ENCODE peak calls at places on chromosomes 1 and 21, in five cellular contexts. X is foreskin fibroblast, S is aorta, I is OCI-LY7, N is heart left ventricle. Z is an unnamed sample.

GRCh38 chr1:39348278-39348677 is 143.2 kb upstream of the BMP8A start:
- DNase-seq in X (no peak), S (no peak), I (no peak), N (no peak), Z (no peak)

GRCh38 chr1:178183796-178184195 is 89.9 kb downstream of the RASAL2 start:
- DNase-seq in X (no peak), S (no peak), I (no peak), N (no peak), Z (no peak)

GRCh38 chr21:36610201-36610600 is 88.7 kb upstream of the SIM2 start:
- DNase-seq in X (peak), S (no peak), I (no peak), N (no peak), Z (no peak)

GRCh38 chr1:95614197-95614596 is 380.2 kb downstream of the RWDD3 start:
- DNase-seq in X (no peak), S (no peak), I (no peak), N (no peak), Z (no peak)

GRCh38 chr1:163410073-163410522 is 88.3 kb downstream of the NUF2 start:
- DNase-seq in X (peak), S (no peak), I (peak), N (no peak), Z (peak)

GRCh38 chr1:60055336-60055735 is 18.2 kb downstream of the C1orf87 start:
- DNase-seq in X (peak), S (no peak), I (no peak), N (no peak), Z (no peak)

GRCh38 chr1:9805006-9805526 is 18.7 kb downstream of the CLSTN1 start:
- DNase-seq in X (no peak), S (no peak), I (no peak), N (no peak), Z (no peak)

GRCh38 chr1:11935040-11935378 is 492 bp downstream of the PLOD1 start:
- DNase-seq in X (no peak), S (no peak), I (no peak), N (no peak), Z (no peak)

GRCh38 chr1:49408346-49408745 is 615.4 kb downstream of the AGBL4 start:
- DNase-seq in X (no peak), S (no peak), I (no peak), N (no peak), Z (no peak)

GRCh38 chr1:39842726-39843305 is 40.5 kb downstream of the TRIT1 start:
- DNase-seq in X (no peak), S (no peak), I (no peak), N (no peak), Z (no peak)

GRCh38 chr1:89540406-89540970 is 15.9 kb downstream of the LRRC8B start:
- DNase-seq in X (no peak), S (no peak), I (no peak), N (no peak), Z (no peak)

GRCh38 chr1:75133754-75134655 is at the start of gene LHX8:
- DNase-seq in X (no peak), S (no peak), I (no peak), N (no peak), Z (no peak)

GRCh38 chr21:45455321-45456013 is 50.5 kb downstream of the COL18A1 start:
- DNase-seq in X (peak), S (peak), I (no peak), N (peak), Z (no peak)

GRCh38 chr1:209674957-209675566 is at the start of gene G0S2:
- DNase-seq in X (peak), S (peak), I (no peak), N (peak), Z (peak)

GRCh38 chr1:226938903-226939438 is 1.1 kb upstream of the COQ8A start:
- DNase-seq in X (peak), S (no peak), I (peak), N (no peak), Z (no peak)

GRCh38 chr1:163038928-163039327 is 30.2 kb upstream of the RGS4 start:
- DNase-seq in X (no peak), S (no peak), I (no peak), N (no peak), Z (no peak)

GRCh38 chr1:101567582-101568189 is 330.9 kb downstream of the S1PR1 start:
- DNase-seq in X (peak), S (no peak), I (peak), N (no peak), Z (no peak)

GRCh38 chr1:117061986-117062415 is 1.9 kb downstream of the TTF2 start:
- DNase-seq in X (peak), S (no peak), I (no peak), N (no peak), Z (no peak)

GRCh38 chr1:54965624-54966340 is 14.6 kb upstream of the TMEM61 start:
- DNase-seq in X (peak), S (peak), I (peak), N (no peak), Z (no peak)

GRCh38 chr1:151934048-151934493 is 24.8 kb upstream of the THEM4 start:
- DNase-seq in X (peak), S (no peak), I (peak), N (no peak), Z (peak)

GRCh38 chr1:221620437-221621384 is 121.2 kb downstream of the DUSP10 start:
- DNase-seq in X (peak), S (no peak), I (no peak), N (no peak), Z (no peak)

GRCh38 chr1:2124446-2125198 is 70.0 kb downstream of the FAAP20 start:
- DNase-seq in X (no peak), S (peak), I (no peak), N (peak), Z (no peak)

GRCh38 chr1:70142120-70142519 is 63.3 kb downstream of the LRRC40 start:
- DNase-seq in X (peak), S (no peak), I (no peak), N (no peak), Z (no peak)

GRCh38 chr1:22930235-22930912 is 42.3 kb downstream of the LACTBL1 start:
- DNase-seq in X (peak), S (no peak), I (peak), N (peak), Z (peak)

GRCh38 chr1:29991815-29992214 is 731.6 kb downstream of the MATN1 start:
- DNase-seq in X (no peak), S (no peak), I (no peak), N (no peak), Z (no peak)

GRCh38 chr1:180580237-180580636 is 21.5 kb downstream of the OVAAL start:
- DNase-seq in X (peak), S (no peak), I (no peak), N (no peak), Z (no peak)

GRCh38 chr1:32361308-32361673 is 994 bp downstream of the FAM229A start:
- DNase-seq in X (peak), S (no peak), I (no peak), N (no peak), Z (peak)

GRCh38 chr1:197521118-197521739 is 253.2 kb downstream of the CRB1 start:
- DNase-seq in X (peak), S (no peak), I (peak), N (no peak), Z (no peak)

GRCh38 chr21:42624095-42624830 is 29.2 kb upstream of the PDE9A start:
- DNase-seq in X (no peak), S (no peak), I (no peak), N (no peak), Z (no peak)

GRCh38 chr21:33266784-33267135 is 593 bp downstream of the IL10RB start:
- DNase-seq in X (no peak), S (peak), I (peak), N (peak), Z (no peak)

GRCh38 chr1:194252189-194252588 is 1065.8 kb upstream of the B3GALT2 start:
- DNase-seq in X (peak), S (no peak), I (no peak), N (no peak), Z (no peak)

GRCh38 chr1:66739401-66740157 is 12.7 kb upstream of the DYNLT5 start:
- DNase-seq in X (no peak), S (no peak), I (no peak), N (no peak), Z (no peak)

GRCh38 chr1:204408074-204408507 is 3.5 kb downstream of the PPP1R15B start:
- DNase-seq in X (peak), S (peak), I (no peak), N (no peak), Z (peak)
- H3K4me3 ChIP-seq in X (peak), S (peak), I (peak), N (peak), Z (peak)

GRCh38 chr1:203797216-203797615 is 1.8 kb downstream of the ZBED6 start:
- DNase-seq in X (no peak), S (no peak), I (no peak), N (no peak), Z (no peak)
- H3K4me3 ChIP-seq in X (peak), S (no peak), I (peak), N (peak), Z (no peak)

GRCh38 chr21:17454315-17455027 is 58.4 kb upstream of the CXADR start:
- DNase-seq in X (peak), S (no peak), I (peak), N (no peak), Z (peak)

GRCh38 chr21:17455451-17455850 is 57.4 kb upstream of the CXADR start:
- DNase-seq in X (no peak), S (no peak), I (no peak), N (no peak), Z (no peak)

GRCh38 chr21:17458279-17458678 is 54.6 kb upstream of the CXADR start:
- DNase-seq in X (no peak), S (no peak), I (no peak), N (no peak), Z (no peak)

GRCh38 chr21:17451364-17451869 is 61.4 kb upstream of the CXADR start:
- DNase-seq in X (peak), S (no peak), I (no peak), N (no peak), Z (no peak)

GRCh38 chr21:17455028-17455353 is 57.9 kb upstream of the CXADR start:
- DNase-seq in X (no peak), S (no peak), I (no peak), N (no peak), Z (no peak)
- H3K4me3 ChIP-seq in X (no peak), S (no peak), I (no peak), N (no peak), Z (no peak)

GRCh38 chr1:230230948-230231738 is 164.1 kb downstream of the GALNT2 start:
- DNase-seq in X (no peak), S (no peak), I (no peak), N (no peak), Z (no peak)

GRCh38 chr1:230231739-230232075 is 164.7 kb downstream of the GALNT2 start:
- DNase-seq in X (peak), S (peak), I (no peak), N (no peak), Z (no peak)

GRCh38 chr1:230230273-230230672 is 163.2 kb downstream of the GALNT2 start:
- DNase-seq in X (no peak), S (peak), I (no peak), N (no peak), Z (no peak)

GRCh38 chr1:230233786-230234185 is 166.7 kb downstream of the GALNT2 start:
- DNase-seq in X (no peak), S (no peak), I (no peak), N (no peak), Z (no peak)

DNA sequence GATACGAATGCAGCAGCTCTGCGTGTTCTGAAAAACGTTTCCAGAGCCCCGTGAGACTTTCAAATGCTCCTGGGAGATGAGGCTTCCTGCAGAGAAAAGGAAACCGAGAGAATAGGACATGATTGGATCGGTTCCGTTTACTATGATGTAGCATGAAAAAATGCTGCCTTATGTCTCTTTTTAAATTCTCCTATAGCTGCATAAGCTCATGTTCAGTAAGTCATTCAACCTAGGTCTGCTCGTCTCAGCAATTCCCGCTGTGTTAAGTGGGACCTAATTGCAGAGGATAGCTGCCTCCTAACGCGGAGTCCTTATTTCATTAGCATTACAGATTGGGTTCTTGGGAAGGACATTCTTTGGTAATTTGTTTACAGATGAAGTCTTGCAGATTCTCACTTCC is 165.3 kb downstream of the GALNT2 start:
- DNase-seq in X (no peak), S (no peak), I (no peak), N (no peak), Z (no peak)
- H3K4me3 ChIP-seq in X (no peak), S (peak), I (no peak), N (peak), Z (no peak)

GRCh38 chr1:72100766-72101165 is 181.6 kb downstream of the NEGR1 start:
- DNase-seq in X (no peak), S (no peak), I (no peak), N (no peak), Z (no peak)
- H3K4me3 ChIP-seq in X (no peak), S (no peak), I (no peak), N (no peak), Z (no peak)

GRCh38 chr1:170460379-170460778 is 71.6 kb upstream of the GORAB start:
- DNase-seq in X (no peak), S (no peak), I (no peak), N (no peak), Z (no peak)
- H3K4me3 ChIP-seq in X (no peak), S (no peak), I (no peak), N (no peak), Z (no peak)

GRCh38 chr1:198653815-198654413 is 15.1 kb downstream of the PTPRC start:
- DNase-seq in X (peak), S (no peak), I (no peak), N (no peak), Z (no peak)

GRCh38 chr1:198660341-198661056 is 21.7 kb downstream of the PTPRC start:
- DNase-seq in X (no peak), S (no peak), I (no peak), N (no peak), Z (no peak)

GRCh38 chr1:198655464-198656121 is 16.8 kb downstream of the PTPRC start:
- DNase-seq in X (peak), S (no peak), I (no peak), N (no peak), Z (no peak)

GRCh38 chr1:198656500-198656932 is 17.7 kb downstream of the PTPRC start:
- DNase-seq in X (peak), S (peak), I (peak), N (no peak), Z (peak)

GRCh38 chr1:198657550-198658064 is 18.8 kb downstream of the PTPRC start:
- DNase-seq in X (peak), S (no peak), I (peak), N (no peak), Z (no peak)
- H3K4me3 ChIP-seq in X (no peak), S (no peak), I (peak), N (no peak), Z (no peak)